ENCODE peak calls at places on chromosomes 6 and 20, in ten cellular contexts. One of them, this sample, is unnamed.

GRCh38 chr6:104603108-104603745 is 256.5 kb downstream of the HACE1 start:
- DNase-seq in cardiac fibroblast: no peak
- DNase-seq in OCI-LY7: no peak
- DNase-seq in astrocyte of the spinal cord: no peak
- DNase-seq in lower lobe of right lung: no peak
- DNase-seq in foreskin fibroblast: no peak
- DNase-seq in AG10803: no peak
- DNase-seq in bronchial epithelial cell: no peak
- DNase-seq in gastrocnemius medialis: no peak
- DNase-seq in vagina: no peak
- DNase-seq in this sample: no peak

GRCh38 chr20:5078399-5078958 is 41.3 kb downstream of the PCNA start:
- DNase-seq in cardiac fibroblast: peak; percentile 40
- DNase-seq in OCI-LY7: peak; percentile 90
- DNase-seq in astrocyte of the spinal cord: no peak
- DNase-seq in lower lobe of right lung: peak; percentile 83
- DNase-seq in foreskin fibroblast: no peak
- DNase-seq in AG10803: peak; percentile 25
- DNase-seq in bronchial epithelial cell: peak; percentile 68
- DNase-seq in gastrocnemius medialis: peak; percentile 37
- DNase-seq in vagina: no peak
- DNase-seq in this sample: no peak

GRCh38 chr6:100118301-100118700 is 124.3 kb upstream of the MCHR2 start:
- DNase-seq in cardiac fibroblast: no peak
- DNase-seq in OCI-LY7: no peak
- DNase-seq in astrocyte of the spinal cord: no peak
- DNase-seq in lower lobe of right lung: no peak
- DNase-seq in foreskin fibroblast: no peak
- DNase-seq in AG10803: no peak
- DNase-seq in bronchial epithelial cell: no peak
- DNase-seq in gastrocnemius medialis: no peak
- DNase-seq in vagina: no peak
- DNase-seq in this sample: no peak

GRCh38 chr6:142355481-142356174 is 53.8 kb downstream of the ADGRG6 start:
- DNase-seq in cardiac fibroblast: no peak
- DNase-seq in OCI-LY7: no peak
- DNase-seq in astrocyte of the spinal cord: no peak
- DNase-seq in lower lobe of right lung: no peak
- DNase-seq in foreskin fibroblast: no peak
- DNase-seq in AG10803: no peak
- DNase-seq in bronchial epithelial cell: no peak
- DNase-seq in gastrocnemius medialis: no peak
- DNase-seq in vagina: no peak
- DNase-seq in this sample: no peak

GRCh38 chr20:49381558-49382493 is 100.6 kb downstream of the KCNB1 start:
- DNase-seq in cardiac fibroblast: peak; percentile 58
- DNase-seq in OCI-LY7: no peak
- DNase-seq in astrocyte of the spinal cord: peak; percentile 87
- DNase-seq in lower lobe of right lung: no peak
- DNase-seq in foreskin fibroblast: peak; percentile 18
- DNase-seq in AG10803: peak; percentile 42
- DNase-seq in bronchial epithelial cell: peak; percentile 83
- DNase-seq in gastrocnemius medialis: peak; percentile 66
- DNase-seq in vagina: no peak
- DNase-seq in this sample: no peak

GRCh38 chr6:27129917-27130316 is 117.6 kb upstream of the PRSS16 start:
- DNase-seq in cardiac fibroblast: no peak
- DNase-seq in OCI-LY7: no peak
- DNase-seq in astrocyte of the spinal cord: no peak
- DNase-seq in lower lobe of right lung: no peak
- DNase-seq in foreskin fibroblast: no peak
- DNase-seq in AG10803: no peak
- DNase-seq in bronchial epithelial cell: no peak
- DNase-seq in gastrocnemius medialis: no peak
- DNase-seq in vagina: no peak
- DNase-seq in this sample: no peak

GRCh38 chr6:109892451-109893435 is 85.4 kb upstream of the GPR6 start:
- DNase-seq in cardiac fibroblast: no peak
- DNase-seq in OCI-LY7: no peak
- DNase-seq in astrocyte of the spinal cord: no peak
- DNase-seq in lower lobe of right lung: peak; percentile 52
- DNase-seq in foreskin fibroblast: no peak
- DNase-seq in AG10803: no peak
- DNase-seq in bronchial epithelial cell: peak; percentile 86
- DNase-seq in gastrocnemius medialis: no peak
- DNase-seq in vagina: no peak
- DNase-seq in this sample: no peak

GRCh38 chr6:72245565-72245964 is 359.2 kb downstream of the RIMS1 start:
- DNase-seq in cardiac fibroblast: no peak
- DNase-seq in OCI-LY7: no peak
- DNase-seq in astrocyte of the spinal cord: no peak
- DNase-seq in lower lobe of right lung: no peak
- DNase-seq in foreskin fibroblast: no peak
- DNase-seq in AG10803: no peak
- DNase-seq in bronchial epithelial cell: no peak
- DNase-seq in gastrocnemius medialis: no peak
- DNase-seq in vagina: no peak
- DNase-seq in this sample: no peak

GRCh38 chr6:34154668-34155447 is 9.0 kb upstream of the GRM4 start:
- DNase-seq in cardiac fibroblast: peak; percentile 50
- DNase-seq in OCI-LY7: peak; percentile 74
- DNase-seq in astrocyte of the spinal cord: peak; percentile 19
- DNase-seq in lower lobe of right lung: no peak
- DNase-seq in foreskin fibroblast: peak; percentile 27
- DNase-seq in AG10803: peak; percentile 35
- DNase-seq in bronchial epithelial cell: no peak
- DNase-seq in gastrocnemius medialis: no peak
- DNase-seq in vagina: no peak
- DNase-seq in this sample: no peak

GRCh38 chr6:133187657-133188453 is 53.3 kb upstream of the EYA4 start:
- DNase-seq in cardiac fibroblast: peak; percentile 8
- DNase-seq in OCI-LY7: no peak
- DNase-seq in astrocyte of the spinal cord: peak; percentile 71
- DNase-seq in lower lobe of right lung: no peak
- DNase-seq in foreskin fibroblast: no peak
- DNase-seq in AG10803: no peak
- DNase-seq in bronchial epithelial cell: peak; percentile 15
- DNase-seq in gastrocnemius medialis: no peak
- DNase-seq in vagina: no peak
- DNase-seq in this sample: no peak

GRCh38 chr20:58625585-58625984 is 25.5 kb upstream of the STX16 start:
- DNase-seq in cardiac fibroblast: no peak
- DNase-seq in OCI-LY7: no peak
- DNase-seq in astrocyte of the spinal cord: no peak
- DNase-seq in lower lobe of right lung: no peak
- DNase-seq in foreskin fibroblast: no peak
- DNase-seq in AG10803: peak; percentile 54
- DNase-seq in bronchial epithelial cell: no peak
- DNase-seq in gastrocnemius medialis: no peak
- DNase-seq in vagina: no peak
- DNase-seq in this sample: peak; percentile 84

GRCh38 chr6:5103250-5103649 is 18.1 kb downstream of the PPP1R3G start:
- DNase-seq in cardiac fibroblast: no peak
- DNase-seq in OCI-LY7: no peak
- DNase-seq in astrocyte of the spinal cord: peak; percentile 14
- DNase-seq in lower lobe of right lung: no peak
- DNase-seq in foreskin fibroblast: no peak
- DNase-seq in AG10803: no peak
- DNase-seq in bronchial epithelial cell: no peak
- DNase-seq in gastrocnemius medialis: no peak
- DNase-seq in vagina: no peak
- DNase-seq in this sample: no peak

GRCh38 chr20:64101731-64102621 is 5.4 kb downstream of the NPBWR2 start:
- DNase-seq in cardiac fibroblast: no peak
- DNase-seq in OCI-LY7: peak; percentile 73
- DNase-seq in astrocyte of the spinal cord: no peak
- DNase-seq in lower lobe of right lung: peak; percentile 63
- DNase-seq in foreskin fibroblast: no peak
- DNase-seq in AG10803: no peak
- DNase-seq in bronchial epithelial cell: no peak
- DNase-seq in gastrocnemius medialis: no peak
- DNase-seq in vagina: no peak
- DNase-seq in this sample: no peak

GRCh38 chr6:90434096-90434495 is 137.5 kb upstream of the BACH2 start:
- DNase-seq in cardiac fibroblast: no peak
- DNase-seq in OCI-LY7: no peak
- DNase-seq in astrocyte of the spinal cord: no peak
- DNase-seq in lower lobe of right lung: no peak
- DNase-seq in foreskin fibroblast: no peak
- DNase-seq in AG10803: no peak
- DNase-seq in bronchial epithelial cell: no peak
- DNase-seq in gastrocnemius medialis: no peak
- DNase-seq in vagina: no peak
- DNase-seq in this sample: no peak
- TF ChIP-seq CTCF in cardiac fibroblast: no peak
- TF ChIP-seq CTCF in OCI-LY7: no peak
- TF ChIP-seq CTCF in astrocyte of the spinal cord: no peak
- TF ChIP-seq CTCF in lower lobe of right lung: no peak
- TF ChIP-seq CTCF in foreskin fibroblast: no peak
- TF ChIP-seq CTCF in AG10803: peak; percentile 5
- TF ChIP-seq CTCF in bronchial epithelial cell: no peak
- TF ChIP-seq CTCF in gastrocnemius medialis: no peak
- TF ChIP-seq CTCF in vagina: no peak
- TF ChIP-seq CTCF in this sample: peak; percentile 13

DNA sequence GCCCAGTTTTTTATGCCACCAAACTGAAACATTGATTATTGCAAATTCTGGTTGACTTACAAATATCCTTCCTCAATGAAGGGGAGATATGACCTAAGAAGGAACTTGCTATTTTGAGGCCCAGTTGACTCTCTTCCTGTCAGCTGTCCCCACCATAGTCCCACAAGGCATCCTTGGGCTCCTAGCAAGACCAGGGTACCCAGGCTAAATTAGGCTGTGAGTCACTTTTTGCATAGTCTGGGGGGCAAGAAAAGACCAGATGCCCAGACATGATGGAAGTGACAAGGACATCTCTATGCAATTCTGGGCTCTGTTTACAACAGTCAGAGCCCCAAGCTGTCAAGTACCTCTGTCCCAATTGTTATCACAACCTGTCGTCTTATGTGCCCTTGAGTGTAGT is 31.8 kb upstream of the MAFB start:
- DNase-seq in cardiac fibroblast: no peak
- DNase-seq in OCI-LY7: no peak
- DNase-seq in astrocyte of the spinal cord: no peak
- DNase-seq in lower lobe of right lung: no peak
- DNase-seq in foreskin fibroblast: no peak
- DNase-seq in AG10803: no peak
- DNase-seq in bronchial epithelial cell: no peak
- DNase-seq in gastrocnemius medialis: no peak
- DNase-seq in vagina: no peak
- DNase-seq in this sample: no peak
- H3K4me3 ChIP-seq in cardiac fibroblast: no peak overlapping the region
- H3K4me3 ChIP-seq in OCI-LY7: no peak overlapping the region
- H3K4me3 ChIP-seq in astrocyte of the spinal cord: no peak overlapping the region
- H3K4me3 ChIP-seq in lower lobe of right lung: no peak overlapping the region
- H3K4me3 ChIP-seq in foreskin fibroblast: no peak overlapping the region
- H3K4me3 ChIP-seq in AG10803: no peak overlapping the region
- H3K4me3 ChIP-seq in bronchial epithelial cell: no peak overlapping the region
- H3K4me3 ChIP-seq in gastrocnemius medialis: no peak overlapping the region
- H3K4me3 ChIP-seq in vagina: no peak overlapping the region
- H3K4me3 ChIP-seq in this sample: no peak overlapping the region

GRCh38 chr6:117118490-117118889 is 146.9 kb upstream of the VGLL2 start:
- DNase-seq in cardiac fibroblast: no peak
- DNase-seq in OCI-LY7: no peak
- DNase-seq in astrocyte of the spinal cord: no peak
- DNase-seq in lower lobe of right lung: no peak
- DNase-seq in foreskin fibroblast: no peak
- DNase-seq in AG10803: no peak
- DNase-seq in bronchial epithelial cell: no peak
- DNase-seq in gastrocnemius medialis: no peak
- DNase-seq in vagina: no peak
- DNase-seq in this sample: no peak
- TF ChIP-seq CTCF in cardiac fibroblast: no peak
- TF ChIP-seq CTCF in OCI-LY7: no peak
- TF ChIP-seq CTCF in astrocyte of the spinal cord: no peak
- TF ChIP-seq CTCF in lower lobe of right lung: no peak
- TF ChIP-seq CTCF in foreskin fibroblast: no peak
- TF ChIP-seq CTCF in AG10803: no peak
- TF ChIP-seq CTCF in bronchial epithelial cell: no peak
- TF ChIP-seq CTCF in gastrocnemius medialis: no peak
- TF ChIP-seq CTCF in vagina: no peak
- TF ChIP-seq CTCF in this sample: no peak

GRCh38 chr6:30227242-30227722 is 14.1 kb upstream of the TRIM26 start:
- DNase-seq in cardiac fibroblast: no peak
- DNase-seq in OCI-LY7: no peak
- DNase-seq in astrocyte of the spinal cord: no peak
- DNase-seq in lower lobe of right lung: no peak
- DNase-seq in foreskin fibroblast: no peak
- DNase-seq in AG10803: no peak
- DNase-seq in bronchial epithelial cell: no peak
- DNase-seq in gastrocnemius medialis: no peak
- DNase-seq in vagina: no peak
- DNase-seq in this sample: no peak
- H3K4me3 ChIP-seq in cardiac fibroblast: no peak overlapping the region
- H3K4me3 ChIP-seq in OCI-LY7: no peak overlapping the region
- H3K4me3 ChIP-seq in astrocyte of the spinal cord: no peak overlapping the region
- H3K4me3 ChIP-seq in lower lobe of right lung: no peak overlapping the region
- H3K4me3 ChIP-seq in foreskin fibroblast: no peak overlapping the region
- H3K4me3 ChIP-seq in AG10803: no peak overlapping the region
- H3K4me3 ChIP-seq in bronchial epithelial cell: no peak overlapping the region
- H3K4me3 ChIP-seq in gastrocnemius medialis: no peak overlapping the region
- H3K4me3 ChIP-seq in vagina: no peak overlapping the region
- H3K4me3 ChIP-seq in this sample: no peak overlapping the region

This sample was measured in HFF-Myc.